ENCODE peak calls at places on chromosomes 16 and 17, in four cellular contexts. J is astrocyte of the spinal cord, W is stomach, B is GM20000. E is an unnamed sample.

GRCh38 chr17:63405741-63406261 is 40.3 kb downstream of the CYB561 start:
- DNase-seq in J (peak; percentile 85), W (no peak), B (peak; percentile 38), E (peak; percentile 90)

GRCh38 chr17:21360048-21360447 is 16.1 kb upstream of the KCNJ12 start:
- DNase-seq in J (no peak), W (no peak), B (no peak), E (no peak)

GRCh38 chr17:50149425-50150353 is 788 bp downstream of the PPP1R9B start:
- DNase-seq in J (no peak), W (peak; percentile 77), B (peak; percentile 73), E (no peak)

GRCh38 chr16:14401839-14402115 is 228.3 kb downstream of the PARN start:
- DNase-seq in J (peak; percentile 17), W (no peak), B (no peak), E (no peak)

GRCh38 chr16:67301080-67301757 is 21.9 kb downstream of the PLEKHG4 start:
- DNase-seq in J (no peak), W (peak; percentile 58), B (no peak), E (no peak)

GRCh38 chr17:58873926-58874325 is 118.3 kb downstream of the PPM1E start:
- DNase-seq in J (no peak), W (no peak), B (no peak), E (no peak)

GRCh38 chr16:90031931-90032663 is 12.8 kb upstream of the DBNDD1 start:
- DNase-seq in J (peak; percentile 45), W (no peak), B (no peak), E (peak; percentile 25)

GRCh38 chr16:12874135-12874534 is 27.3 kb upstream of the SHISA9 start:
- DNase-seq in J (peak; percentile 22), W (no peak), B (no peak), E (peak; percentile 84)

GRCh38 chr16:83666449-83666848 is 141.3 kb upstream of the HSBP1 start:
- DNase-seq in J (no peak), W (no peak), B (no peak), E (no peak)

GRCh38 chr17:61157246-61157887 is 242.3 kb upstream of the TBX2 start:
- DNase-seq in J (peak; percentile 62), W (no peak), B (no peak), E (peak; percentile 38)
- TF ChIP-seq CTCF in J (peak; percentile 12), W (no peak), B (no peak), E (peak; percentile 38)

GRCh38 chr16:6484121-6484520 is 848.5 kb upstream of the RBFOX1 start:
- DNase-seq in J (no peak), W (no peak), B (no peak), E (no peak)

GRCh38 chr16:6481894-6482293 is 850.8 kb upstream of the RBFOX1 start:
- DNase-seq in J (no peak), W (no peak), B (no peak), E (no peak)

GRCh38 chr16:6482861-6483530 is 849.6 kb upstream of the RBFOX1 start:
- DNase-seq in J (no peak), W (no peak), B (no peak), E (no peak)

GRCh38 chr16:6483634-6484033 is 849.0 kb upstream of the RBFOX1 start:
- DNase-seq in J (no peak), W (no peak), B (no peak), E (no peak)

GRCh38 chr16:6484931-6485330 is 847.7 kb upstream of the RBFOX1 start:
- DNase-seq in J (no peak), W (no peak), B (no peak), E (no peak)
- TF ChIP-seq CTCF in J (no peak), W (no peak), B (no peak), E (no peak)

GRCh38 chr16:58462997-58463891 is 36.7 kb upstream of the NDRG4 start:
- DNase-seq in J (no peak), W (no peak), B (peak; percentile 65), E (no peak)

GRCh38 chr16:58464047-58464915 is 35.7 kb upstream of the NDRG4 start:
- DNase-seq in J (no peak), W (peak; percentile 29), B (peak; percentile 49), E (no peak)

GRCh38 chr16:58465817-58466216 is 34.1 kb upstream of the NDRG4 start:
- DNase-seq in J (no peak), W (no peak), B (no peak), E (no peak)

GRCh38 chr16:58466396-58466795 is 33.5 kb upstream of the NDRG4 start:
- DNase-seq in J (no peak), W (no peak), B (no peak), E (no peak)

GRCh38 chr16:58464916-58465731 is 34.8 kb upstream of the NDRG4 start:
- DNase-seq in J (no peak), W (no peak), B (no peak), E (no peak)
- TF ChIP-seq CTCF in J (peak; percentile 25), W (no peak), B (no peak), E (peak; percentile 21)

GRCh38 chr17:74695629-74696028 is 17.1 kb downstream of the CD300LF start:
- DNase-seq in J (no peak), W (no peak), B (no peak), E (no peak)
- TF ChIP-seq CTCF in J (no peak), W (no peak), B (no peak), E (no peak)

GRCh38 chr17:46044286-46044928 is 45.4 kb downstream of the STH start:
- DNase-seq in J (peak; percentile 90), W (peak; percentile 81), B (no peak), E (peak; percentile 85)

GRCh38 chr17:46046957-46047356 is 47.9 kb downstream of the STH start:
- DNase-seq in J (no peak), W (no peak), B (no peak), E (no peak)

GRCh38 chr17:46047398-46047797 is 48.3 kb downstream of the STH start:
- DNase-seq in J (no peak), W (no peak), B (no peak), E (no peak)

GRCh38 chr17:46044989-46045388 is 45.9 kb downstream of the STH start:
- DNase-seq in J (no peak), W (no peak), B (no peak), E (no peak)

DNA sequence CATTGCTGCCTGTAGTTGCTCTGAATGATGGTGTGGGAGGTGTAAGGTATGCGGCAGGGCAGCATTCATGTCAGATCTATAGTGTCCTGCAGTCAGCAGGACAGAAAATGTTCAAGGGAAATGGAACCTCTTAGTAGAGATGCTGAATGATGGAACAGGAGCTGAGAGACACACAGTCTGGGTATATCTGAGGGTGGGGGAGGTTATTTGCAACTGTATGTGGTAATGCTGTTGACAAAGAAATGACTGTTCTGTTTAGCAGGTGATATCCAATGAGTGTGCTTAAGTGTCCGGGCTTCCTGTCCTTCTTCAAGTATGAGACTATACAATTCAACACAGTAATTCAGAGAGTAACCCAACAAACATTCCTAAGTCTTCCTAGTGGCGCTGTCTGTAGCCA is 46.6 kb downstream of the STH start:
- DNase-seq in J (no peak), W (no peak), B (no peak), E (no peak)
- TF ChIP-seq CTCF in J (no peak), W (no peak), B (no peak), E (no peak)

GRCh38 chr17:80361495-80362220 is 53.3 kb upstream of the ENDOV start:
- DNase-seq in J (no peak), W (no peak), B (no peak), E (no peak)
- TF ChIP-seq CTCF in J (peak; percentile 56), W (no peak), B (peak; percentile 1), E (peak; percentile 59)

DNA sequence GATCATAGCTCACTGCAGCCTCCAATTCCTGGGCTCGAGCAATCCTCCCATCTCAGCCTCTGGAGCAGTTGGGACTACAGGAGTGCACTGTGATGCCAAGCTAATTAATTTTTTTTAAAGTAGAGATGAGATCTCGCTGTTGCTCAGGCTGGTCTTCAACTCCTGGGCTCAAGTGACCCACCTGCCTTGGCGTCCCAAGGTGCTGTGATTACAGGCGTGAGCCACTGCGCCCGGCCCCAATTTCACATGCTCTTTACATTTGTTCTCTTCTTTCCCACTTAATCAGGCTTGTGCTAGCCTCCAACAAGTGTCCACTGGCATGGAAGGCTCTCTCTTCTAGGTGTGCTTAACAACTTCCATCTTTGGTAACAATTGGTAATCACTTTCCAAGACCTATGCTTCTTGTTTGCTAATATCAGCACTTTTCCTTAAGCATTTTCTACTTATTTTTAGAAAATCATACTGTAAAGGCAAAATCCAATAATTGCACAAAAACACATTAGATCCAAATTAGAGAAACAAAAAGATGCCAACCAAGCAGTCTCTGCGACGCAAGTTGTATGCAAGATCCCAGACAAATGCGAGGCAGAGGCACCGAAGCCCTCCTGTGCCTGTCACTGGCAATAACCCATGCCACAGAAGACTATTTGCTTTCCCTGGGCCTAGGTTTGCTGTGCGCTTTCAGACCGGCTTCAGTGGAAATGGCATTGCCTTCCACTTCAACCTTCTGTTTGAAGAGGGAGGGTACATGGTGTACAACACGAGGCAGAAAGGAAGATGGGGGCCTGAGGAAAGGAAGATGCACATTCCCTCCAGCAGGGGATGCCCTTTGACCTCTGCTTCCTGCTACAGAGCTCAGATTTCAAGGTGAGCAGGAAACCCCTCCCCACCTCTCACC is 52.6 kb downstream of the NOS2 start:
- DNase-seq in J (no peak), W (no peak), B (no peak), E (no peak)
- TF ChIP-seq CTCF in J (peak; percentile 23), W (no peak), B (no peak), E (peak; percentile 70)